ENCODE peak calls at places on chromosome 3, in nine cellular contexts. L, E, T, J, X, Y, D, I and C are unnamed samples. For H3K9me3, the result is how much of the 10 kb centered on the place peaks cover.

GRCh38 chr3:123090700-123091585 is 24.1 kb downstream of the PDIA5 start:
- DNase-seq in T (no peak), J (no peak), Y (no peak), X (no peak), E (no peak), D (no peak), L (no peak), I (no peak), C (no peak)

GRCh38 chr3:117708601-117709000 is 999.0 kb downstream of the TUSC7 start:
- DNase-seq in Y (no peak), I (no peak), L (no peak), J (no peak), T (no peak), E (no peak), D (peak), X (no peak), C (no peak)

GRCh38 chr3:27184261-27184660 is 184.9 kb downstream of the NEK10 start:
- DNase-seq in I (no peak), Y (no peak), X (no peak), D (no peak), L (no peak), T (no peak), J (no peak), E (no peak), C (no peak)

GRCh38 chr3:66989241-66989640 is 8.9 kb upstream of the KBTBD8 start:
- DNase-seq in Y (no peak), X (no peak), D (no peak), I (no peak), L (no peak), T (no peak), J (no peak), E (no peak), C (no peak)

GRCh38 chr3:77303943-77304778 is 264.3 kb downstream of the ROBO2 start:
- DNase-seq in J (no peak), D (no peak), I (no peak), T (no peak), X (no peak), E (no peak), Y (no peak), L (no peak), C (no peak)

GRCh38 chr3:188602620-188603019 is 448.7 kb downstream of the LPP start:
- DNase-seq in D (no peak), I (no peak), L (no peak), J (no peak), Y (no peak), X (no peak), T (no peak), E (no peak), C (no peak)

GRCh38 chr3:33940149-33940548 is 141.7 kb downstream of the PDCD6IP start:
- DNase-seq in L (no peak), J (no peak), Y (no peak), E (no peak), X (no peak), I (no peak), T (no peak), D (peak), C (no peak)

GRCh38 chr3:15097889-15098288 is 1.1 kb downstream of the RBSN start:
- DNase-seq in E (no peak), D (peak), L (no peak), X (no peak), I (no peak), Y (no peak), J (no peak), T (no peak), C (no peak)

GRCh38 chr3:186105543-186105942 is 3.3 kb downstream of the ETV5 start:
- DNase-seq in J (no peak), T (no peak), I (no peak), D (no peak), L (no peak), X (no peak), Y (no peak), E (no peak), C (no peak)

GRCh38 chr3:141441381-141442365 is 45.2 kb upstream of the RASA2 start:
- DNase-seq in T (peak), X (no peak), E (peak), I (peak), J (peak), Y (peak), D (peak), L (peak), C (no peak)

GRCh38 chr3:172561894-172562664 is 38.8 kb upstream of the TNFSF10 start:
- DNase-seq in D (no peak), I (no peak), J (peak), X (no peak), T (peak), Y (no peak), L (no peak), E (no peak), C (no peak)

GRCh38 chr3:14508966-14509795 is 31.0 kb downstream of the GRIP2 start:
- DNase-seq in T (peak), I (peak), D (peak), Y (peak), X (peak), E (peak), J (no peak), L (peak), C (no peak)

GRCh38 chr3:176526942-176527341 is 670.3 kb downstream of the TBL1XR1 start:
- DNase-seq in L (no peak), T (no peak), I (no peak), J (no peak), Y (peak), X (no peak), E (no peak), D (no peak), C (no peak)
- H3K9me3 ChIP-seq in L (under half), T (under half), I (under half), J (under half), Y (under half), X (under half), E (under half), D (under half), C (under half)

DNA sequence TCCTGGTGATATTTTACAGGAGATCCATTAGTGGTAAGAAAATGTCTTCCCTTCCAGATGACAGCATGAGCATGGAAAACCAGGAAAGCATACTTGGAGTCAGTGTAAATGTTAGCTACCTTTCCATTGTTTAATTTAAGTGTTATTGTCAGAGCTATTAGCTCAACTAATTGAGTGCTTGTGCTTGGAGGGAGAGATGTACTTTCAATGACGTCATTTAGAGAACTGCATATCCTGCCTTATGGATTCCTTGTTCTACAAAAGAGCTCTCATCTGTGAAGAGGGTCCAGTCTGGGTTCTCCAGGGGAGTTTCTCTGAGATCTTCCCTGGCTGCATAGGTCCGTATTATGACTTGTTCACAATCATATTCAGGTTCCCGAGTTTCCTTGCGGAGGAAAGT is 687.2 kb downstream of the TBL1XR1 start:
- DNase-seq in D (no peak), X (no peak), T (no peak), E (no peak), Y (no peak), L (no peak), J (no peak), I (no peak), C (no peak)
- H3K9me3 ChIP-seq in D (under half), X (under half), T (under half), E (under half), Y (under half), L (under half), J (under half), I (under half), C (under half)

DNA sequence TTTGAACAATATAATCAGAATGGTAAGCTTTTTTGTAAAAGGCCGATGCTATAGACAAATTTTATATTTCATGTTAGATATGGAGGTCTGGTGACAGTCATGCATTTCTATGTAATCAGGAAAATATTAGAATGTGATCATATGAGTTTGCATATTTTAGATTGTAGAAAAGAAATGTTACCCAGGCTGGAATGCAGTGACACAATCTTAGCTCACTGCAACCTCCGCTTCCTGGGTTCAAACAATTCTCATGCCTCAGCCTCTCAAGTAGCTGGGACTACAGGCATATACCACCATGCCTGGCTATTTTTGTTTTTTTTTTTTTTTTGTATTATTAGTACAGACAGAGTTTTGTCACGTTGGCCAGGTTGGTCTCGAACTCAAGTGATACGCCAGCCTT is 152.0 kb downstream of the LMLN start:
- DNase-seq in D (no peak), X (no peak), L (no peak), T (no peak), E (no peak), I (no peak), Y (no peak), J (no peak), C (no peak)
- H3K9me3 ChIP-seq in D (under half), X (under half), L (under half), T (under half), E (under half), I (under half), Y (under half), J (under half), C (under half)

DNA sequence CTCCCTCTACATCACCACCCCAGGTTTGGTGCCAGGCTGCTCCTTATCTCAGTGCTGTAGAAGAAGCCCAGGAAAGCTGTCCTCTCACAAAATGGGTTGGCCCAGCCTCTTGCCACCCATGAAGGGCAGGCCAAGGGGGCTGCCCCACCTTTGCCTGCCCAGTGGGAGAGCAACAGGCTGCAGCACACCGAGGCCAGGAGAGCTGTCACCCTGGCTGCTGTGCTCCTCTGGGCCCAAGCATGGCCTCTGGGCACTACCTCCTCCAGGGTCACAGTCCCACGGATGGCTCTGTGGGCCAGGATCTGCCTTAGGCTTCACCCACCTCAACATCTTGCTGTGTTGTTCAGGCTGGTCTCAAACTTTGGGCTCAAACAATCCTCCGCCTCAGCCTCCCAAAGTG is 6.4 kb upstream of the STAB1 start:
- DNase-seq in J (no peak), L (no peak), T (no peak), Y (no peak), E (no peak), D (no peak), X (no peak), I (no peak), C (no peak)
- H3K9me3 ChIP-seq in J (under half), L (under half), T (under half), Y (under half), E (under half), D (under half), X (under half), I (under half), C (under half)

GRCh38 chr3:44729384-44729910 is at the start of gene ZNF501:
- DNase-seq in I (peak), E (peak), Y (peak), J (no peak), X (peak), D (peak), T (peak), L (peak), C (peak)

DNA sequence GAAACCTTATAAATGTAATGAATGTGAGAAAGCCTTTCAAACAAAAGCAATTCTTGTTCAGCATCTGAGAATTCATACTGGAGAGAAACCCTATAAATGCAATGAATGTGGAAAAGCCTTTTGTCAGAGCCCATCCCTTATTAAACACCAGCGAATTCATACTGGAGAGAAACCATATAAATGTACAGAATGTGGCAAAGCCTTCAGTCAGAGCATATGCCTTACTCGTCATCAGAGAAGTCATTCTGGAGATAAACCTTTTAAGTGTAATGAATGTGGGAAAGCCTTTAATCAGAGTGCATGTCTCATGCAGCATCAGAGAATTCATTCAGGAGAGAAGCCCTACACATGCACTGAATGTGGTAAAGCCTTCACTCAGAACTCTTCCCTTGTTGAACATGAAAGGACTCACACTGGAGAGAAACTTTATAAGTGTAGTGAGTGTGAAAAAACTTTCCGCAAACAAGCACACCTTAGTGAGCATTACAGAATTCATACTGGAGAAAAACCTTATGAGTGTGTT is 5.3 kb downstream of the ZNF501 start:
- DNase-seq in E (no peak), X (no peak), J (no peak), D (no peak), Y (no peak), I (no peak), L (no peak), T (no peak), C (no peak)
- H3K9me3 ChIP-seq in E (under half), X (under half), J (under half), D (under half), Y (under half), I (under half), L (half or more), T (half or more), C (half or more)

DNA sequence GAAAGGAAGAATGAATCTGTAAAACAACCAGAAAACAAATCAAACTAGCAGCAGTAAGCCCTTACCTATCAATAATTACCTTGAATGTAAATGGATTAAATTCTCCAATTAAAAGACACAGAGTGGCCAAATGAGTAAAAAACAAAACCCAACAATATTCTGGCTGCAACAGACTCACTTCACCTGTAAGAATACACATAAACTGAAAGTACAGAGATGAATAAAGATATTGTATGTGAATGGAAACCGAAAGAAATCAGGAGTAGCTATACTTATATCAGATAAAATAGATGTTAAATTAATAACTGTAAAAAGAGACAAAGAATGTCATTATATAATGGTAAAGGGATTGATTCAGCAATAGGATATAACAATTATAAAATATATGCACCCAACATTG is 514.5 kb upstream of the DPPA4 start:
- DNase-seq in E (no peak), L (no peak), I (no peak), J (no peak), D (no peak), Y (no peak), T (no peak), X (no peak), C (no peak)
- H3K9me3 ChIP-seq in E (under half), L (under half), I (under half), J (under half), D (under half), Y (under half), T (under half), X (under half), C (under half)

GRCh38 chr3:4759689-4760312 is 219.4 kb upstream of the BHLHE40 start:
- DNase-seq in J (no peak), E (no peak), L (no peak), X (no peak), T (no peak), Y (peak), D (no peak), I (no peak), C (no peak)

GRCh38 chr3:4765212-4765611 is 214.0 kb upstream of the BHLHE40 start:
- DNase-seq in D (peak), J (no peak), T (no peak), I (no peak), L (no peak), Y (no peak), E (no peak), X (no peak), C (no peak)

GRCh38 chr3:4758957-4759656 is 220.1 kb upstream of the BHLHE40 start:
- DNase-seq in J (no peak), D (no peak), X (no peak), I (no peak), Y (no peak), L (no peak), T (no peak), E (no peak), C (no peak)

GRCh38 chr3:4763604-4764247 is 215.5 kb upstream of the BHLHE40 start:
- DNase-seq in E (no peak), T (no peak), D (no peak), J (no peak), I (no peak), L (no peak), X (no peak), Y (no peak), C (no peak)

GRCh38 chr3:4761759-4762158 is 217.5 kb upstream of the BHLHE40 start:
- DNase-seq in X (no peak), J (no peak), E (no peak), Y (no peak), T (no peak), I (no peak), L (no peak), D (no peak), C (no peak)
- H3K9me3 ChIP-seq in X (under half), J (under half), E (under half), Y (under half), T (under half), I (under half), L (under half), D (under half), C (under half)